ENCODE peak calls at places on chromosomes 7 and 10, in ten cellular contexts. One of them, this sample, is unnamed.

GRCh38 chr7:49229246-49229645 is 304.9 kb downstream of the CDC14C start:
- DNase-seq in AG04450: no peak
- DNase-seq in cardiac fibroblast: no peak
- DNase-seq in IMR-90: no peak
- DNase-seq in choroid plexus epithelial cell: no peak
- DNase-seq in uterus: no peak
- DNase-seq in right lobe of liver: no peak
- DNase-seq in prostate gland: no peak
- DNase-seq in HL-60: no peak
- DNase-seq in bronchial epithelial cell: no peak
- DNase-seq in this sample: no peak

GRCh38 chr7:73833251-73833919 is 2.6 kb downstream of the CLDN4 start:
- DNase-seq in HL-60: no peak
- DNase-seq in cardiac fibroblast: no peak
- DNase-seq in prostate gland: peak; percentile 52
- DNase-seq in AG04450: no peak
- DNase-seq in uterus: no peak
- DNase-seq in choroid plexus epithelial cell: no peak
- DNase-seq in right lobe of liver: no peak
- DNase-seq in IMR-90: no peak
- DNase-seq in bronchial epithelial cell: no peak
- DNase-seq in this sample: no peak

GRCh38 chr7:1853619-1854520 is 183.8 kb downstream of the ELFN1 start:
- DNase-seq in IMR-90: no peak
- DNase-seq in right lobe of liver: peak; percentile 66
- DNase-seq in uterus: no peak
- DNase-seq in bronchial epithelial cell: no peak
- DNase-seq in HL-60: no peak
- DNase-seq in cardiac fibroblast: no peak
- DNase-seq in AG04450: no peak
- DNase-seq in prostate gland: no peak
- DNase-seq in choroid plexus epithelial cell: no peak
- DNase-seq in this sample: no peak

GRCh38 chr7:28410628-28411578 is 1.4 kb upstream of the CREB5 start:
- DNase-seq in cardiac fibroblast: peak; percentile 63
- DNase-seq in IMR-90: peak; percentile 90
- DNase-seq in HL-60: peak; percentile 25
- DNase-seq in uterus: peak; percentile 54
- DNase-seq in AG04450: no peak
- DNase-seq in choroid plexus epithelial cell: peak; percentile 72
- DNase-seq in bronchial epithelial cell: peak; percentile 89
- DNase-seq in right lobe of liver: no peak
- DNase-seq in prostate gland: no peak
- DNase-seq in this sample: peak; percentile 55

GRCh38 chr10:26367771-26368170 is 70.4 kb upstream of the APBB1IP start:
- DNase-seq in choroid plexus epithelial cell: peak; percentile 1
- DNase-seq in cardiac fibroblast: peak; percentile 13
- DNase-seq in uterus: no peak
- DNase-seq in IMR-90: no peak
- DNase-seq in bronchial epithelial cell: peak; percentile 33
- DNase-seq in prostate gland: no peak
- DNase-seq in AG04450: no peak
- DNase-seq in right lobe of liver: peak; percentile 64
- DNase-seq in HL-60: peak; percentile 34
- DNase-seq in this sample: peak; percentile 26

GRCh38 chr10:95400789-95401188 is 110.0 kb upstream of the PDLIM1 start:
- DNase-seq in right lobe of liver: no peak
- DNase-seq in choroid plexus epithelial cell: no peak
- DNase-seq in prostate gland: no peak
- DNase-seq in bronchial epithelial cell: no peak
- DNase-seq in AG04450: no peak
- DNase-seq in IMR-90: no peak
- DNase-seq in cardiac fibroblast: no peak
- DNase-seq in HL-60: no peak
- DNase-seq in uterus: no peak
- DNase-seq in this sample: no peak

GRCh38 chr10:86943316-86944030 is 13.9 kb downstream of the MMRN2 start:
- DNase-seq in choroid plexus epithelial cell: no peak
- DNase-seq in HL-60: no peak
- DNase-seq in cardiac fibroblast: no peak
- DNase-seq in IMR-90: no peak
- DNase-seq in AG04450: no peak
- DNase-seq in right lobe of liver: peak; percentile 88
- DNase-seq in prostate gland: no peak
- DNase-seq in bronchial epithelial cell: no peak
- DNase-seq in uterus: no peak
- DNase-seq in this sample: no peak

GRCh38 chr7:46281071-46281470 is 360.0 kb upstream of the IGFBP3 start:
- DNase-seq in choroid plexus epithelial cell: no peak
- DNase-seq in IMR-90: no peak
- DNase-seq in cardiac fibroblast: no peak
- DNase-seq in right lobe of liver: no peak
- DNase-seq in uterus: no peak
- DNase-seq in HL-60: no peak
- DNase-seq in prostate gland: no peak
- DNase-seq in bronchial epithelial cell: peak; percentile 74
- DNase-seq in AG04450: no peak
- DNase-seq in this sample: no peak

GRCh38 chr10:86163522-86164215 is 202.9 kb downstream of the GRID1 start:
- DNase-seq in HL-60: no peak
- DNase-seq in uterus: no peak
- DNase-seq in AG04450: no peak
- DNase-seq in IMR-90: no peak
- DNase-seq in right lobe of liver: peak; percentile 91
- DNase-seq in prostate gland: no peak
- DNase-seq in cardiac fibroblast: no peak
- DNase-seq in choroid plexus epithelial cell: no peak
- DNase-seq in bronchial epithelial cell: no peak
- DNase-seq in this sample: no peak

GRCh38 chr10:59622320-59622901 is 87.2 kb downstream of the SLC16A9 start:
- DNase-seq in IMR-90: peak; percentile 61
- DNase-seq in AG04450: peak; percentile 11
- DNase-seq in choroid plexus epithelial cell: peak; percentile 81
- DNase-seq in bronchial epithelial cell: peak; percentile 63
- DNase-seq in cardiac fibroblast: peak; percentile 77
- DNase-seq in right lobe of liver: peak; percentile 57
- DNase-seq in uterus: peak; percentile 27
- DNase-seq in prostate gland: peak; percentile 61
- DNase-seq in HL-60: peak; percentile 13
- DNase-seq in this sample: peak; percentile 24

DNA sequence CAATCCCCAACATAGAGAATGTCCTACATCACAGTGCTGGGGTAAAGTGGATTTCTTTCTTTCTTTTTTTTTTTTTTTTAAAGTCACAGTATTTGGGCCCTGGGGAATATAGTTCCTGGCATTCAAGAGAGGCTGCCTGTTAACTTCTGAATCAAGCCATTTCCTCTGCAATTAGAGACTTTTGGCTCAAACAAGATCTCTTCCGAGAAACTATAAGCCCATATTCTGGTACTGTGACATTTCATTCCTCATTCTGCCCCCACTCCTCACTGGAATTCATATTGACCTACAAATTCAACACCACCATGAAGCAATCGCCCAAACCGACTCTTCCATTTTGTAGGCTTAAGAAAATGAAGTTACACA is 187.4 kb downstream of the PHTF2 start:
- DNase-seq in AG04450: no peak
- DNase-seq in right lobe of liver: no peak
- DNase-seq in IMR-90: no peak
- DNase-seq in cardiac fibroblast: peak; percentile 86
- DNase-seq in prostate gland: no peak
- DNase-seq in bronchial epithelial cell: no peak
- DNase-seq in choroid plexus epithelial cell: peak; percentile 54
- DNase-seq in uterus: no peak
- DNase-seq in HL-60: no peak
- DNase-seq in this sample: no peak
- TF ChIP-seq CTCF in AG04450: no peak
- TF ChIP-seq CTCF in right lobe of liver: no peak
- TF ChIP-seq CTCF in IMR-90: no peak
- TF ChIP-seq CTCF in cardiac fibroblast: no peak
- TF ChIP-seq CTCF in prostate gland: no peak
- TF ChIP-seq CTCF in bronchial epithelial cell: no peak
- TF ChIP-seq CTCF in choroid plexus epithelial cell: no peak
- TF ChIP-seq CTCF in uterus: no peak
- TF ChIP-seq CTCF in HL-60: no peak
- TF ChIP-seq CTCF in this sample: no peak

GRCh38 chr10:120580651-120581259 is 123.7 kb downstream of the PLPP4 start:
- DNase-seq in IMR-90: no peak
- DNase-seq in cardiac fibroblast: peak; percentile 3
- DNase-seq in HL-60: no peak
- DNase-seq in bronchial epithelial cell: no peak
- DNase-seq in right lobe of liver: no peak
- DNase-seq in AG04450: no peak
- DNase-seq in choroid plexus epithelial cell: no peak
- DNase-seq in prostate gland: no peak
- DNase-seq in uterus: no peak
- DNase-seq in this sample: no peak

GRCh38 chr10:120578123-120578522 is 121.1 kb downstream of the PLPP4 start:
- DNase-seq in AG04450: no peak
- DNase-seq in uterus: no peak
- DNase-seq in bronchial epithelial cell: no peak
- DNase-seq in prostate gland: no peak
- DNase-seq in IMR-90: no peak
- DNase-seq in cardiac fibroblast: no peak
- DNase-seq in choroid plexus epithelial cell: no peak
- DNase-seq in HL-60: no peak
- DNase-seq in right lobe of liver: no peak
- DNase-seq in this sample: no peak

GRCh38 chr10:120575411-120575810 is 118.4 kb downstream of the PLPP4 start:
- DNase-seq in IMR-90: no peak
- DNase-seq in AG04450: no peak
- DNase-seq in choroid plexus epithelial cell: no peak
- DNase-seq in cardiac fibroblast: no peak
- DNase-seq in prostate gland: no peak
- DNase-seq in uterus: no peak
- DNase-seq in bronchial epithelial cell: no peak
- DNase-seq in right lobe of liver: no peak
- DNase-seq in HL-60: no peak
- DNase-seq in this sample: no peak

GRCh38 chr10:120581496-120581895 is 124.5 kb downstream of the PLPP4 start:
- DNase-seq in prostate gland: no peak
- DNase-seq in uterus: no peak
- DNase-seq in right lobe of liver: no peak
- DNase-seq in IMR-90: no peak
- DNase-seq in choroid plexus epithelial cell: no peak
- DNase-seq in cardiac fibroblast: no peak
- DNase-seq in bronchial epithelial cell: peak; percentile 14
- DNase-seq in AG04450: no peak
- DNase-seq in HL-60: no peak
- DNase-seq in this sample: no peak

GRCh38 chr10:120578890-120579289 is 121.9 kb downstream of the PLPP4 start:
- DNase-seq in uterus: no peak
- DNase-seq in HL-60: no peak
- DNase-seq in prostate gland: no peak
- DNase-seq in choroid plexus epithelial cell: no peak
- DNase-seq in IMR-90: no peak
- DNase-seq in bronchial epithelial cell: no peak
- DNase-seq in AG04450: no peak
- DNase-seq in right lobe of liver: no peak
- DNase-seq in cardiac fibroblast: no peak
- DNase-seq in this sample: no peak
- TF ChIP-seq CTCF in uterus: no peak
- TF ChIP-seq CTCF in HL-60: no peak
- TF ChIP-seq CTCF in prostate gland: no peak
- TF ChIP-seq CTCF in choroid plexus epithelial cell: no peak
- TF ChIP-seq CTCF in IMR-90: no peak
- TF ChIP-seq CTCF in bronchial epithelial cell: no peak
- TF ChIP-seq CTCF in AG04450: no peak
- TF ChIP-seq CTCF in right lobe of liver: no peak
- TF ChIP-seq CTCF in cardiac fibroblast: no peak
- TF ChIP-seq CTCF in this sample: no peak

DNA sequence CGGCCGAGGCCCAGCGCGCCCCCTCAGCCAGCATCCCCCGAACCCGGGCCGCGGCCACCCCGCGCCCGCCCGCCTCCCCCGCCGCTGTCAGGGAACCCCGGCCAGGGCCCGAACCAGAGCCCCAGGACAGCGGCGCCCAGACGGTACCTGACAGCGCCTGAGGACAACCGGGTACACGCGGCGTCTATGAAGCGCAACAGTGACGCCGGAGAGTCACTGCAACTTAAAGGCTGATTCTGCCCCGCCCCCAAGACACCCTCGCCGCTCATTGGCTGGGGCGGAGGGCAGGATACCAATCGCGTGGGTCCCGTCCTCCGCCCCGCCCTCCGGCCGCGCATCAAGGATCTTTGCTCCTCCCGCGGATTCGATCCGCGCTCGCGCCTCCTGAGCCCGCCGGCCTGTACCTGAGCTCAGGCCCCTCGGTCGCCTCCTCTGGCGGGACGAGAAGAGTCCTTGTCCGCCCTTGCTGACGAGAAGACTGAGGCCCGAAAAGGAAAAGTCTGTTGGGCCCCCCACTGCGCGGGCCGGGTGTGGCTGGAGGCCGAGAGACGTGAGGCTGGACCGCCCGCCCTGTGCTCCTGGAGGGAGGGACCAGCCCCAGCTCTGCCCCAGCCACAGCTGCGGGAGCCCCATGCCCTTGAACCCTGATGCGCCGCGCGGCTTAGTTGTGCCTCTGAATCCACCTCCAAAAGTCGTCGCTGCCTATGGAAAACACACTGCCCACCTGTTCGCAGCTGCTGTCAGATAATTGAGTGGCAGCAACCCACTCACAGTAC is at the start of gene OAT:
- DNase-seq in right lobe of liver: peak; percentile 98
- DNase-seq in cardiac fibroblast: peak; percentile 95
- DNase-seq in IMR-90: peak; percentile 92
- DNase-seq in uterus: peak; percentile 95
- DNase-seq in HL-60: peak; percentile 72
- DNase-seq in bronchial epithelial cell: peak; percentile 82
- DNase-seq in choroid plexus epithelial cell: peak; percentile 96
- DNase-seq in AG04450: peak; percentile 77
- DNase-seq in prostate gland: peak; percentile 97
- DNase-seq in this sample: peak; percentile 95
- TF ChIP-seq CTCF in right lobe of liver: no peak
- TF ChIP-seq CTCF in cardiac fibroblast: no peak
- TF ChIP-seq CTCF in IMR-90: peak; percentile 1
- TF ChIP-seq CTCF in uterus: peak; percentile 2
- TF ChIP-seq CTCF in HL-60: no peak
- TF ChIP-seq CTCF in bronchial epithelial cell: no peak
- TF ChIP-seq CTCF in choroid plexus epithelial cell: no peak
- TF ChIP-seq CTCF in AG04450: peak; percentile 22
- TF ChIP-seq CTCF in prostate gland: no peak
- TF ChIP-seq CTCF in this sample: no peak

DNA sequence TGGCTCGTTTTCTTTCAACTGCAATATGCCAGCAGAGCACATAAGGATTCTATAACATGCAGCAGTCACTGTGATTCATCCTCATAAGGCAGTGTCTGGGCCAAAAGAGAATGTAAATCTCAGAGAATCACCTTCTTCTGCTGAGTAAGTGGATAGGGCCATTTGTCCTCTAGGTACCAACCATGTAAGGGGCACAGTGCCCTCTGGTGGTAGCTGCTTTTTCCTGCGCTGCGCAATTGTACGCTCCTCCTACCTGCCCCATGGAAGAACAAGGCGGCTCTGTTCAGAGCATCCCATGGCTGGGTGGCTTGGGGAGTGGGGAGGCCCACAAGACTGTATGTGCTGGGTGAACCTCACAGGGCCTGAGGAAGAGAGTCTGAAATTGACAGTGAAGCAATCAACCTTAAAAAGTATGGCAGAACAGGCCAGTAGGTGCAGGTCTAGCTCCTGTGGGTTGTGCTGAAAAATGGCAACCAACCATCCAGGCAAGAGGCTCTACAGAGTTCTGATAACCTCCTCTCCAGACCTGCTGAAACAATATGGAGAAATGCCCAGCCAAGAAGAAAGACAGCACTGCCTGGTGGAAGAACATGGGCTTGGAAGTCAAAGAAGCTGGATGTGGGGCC is 78.7 kb upstream of the C10orf90 start:
- DNase-seq in AG04450: peak; percentile 58
- DNase-seq in right lobe of liver: peak; percentile 79
- DNase-seq in IMR-90: peak; percentile 75
- DNase-seq in bronchial epithelial cell: peak; percentile 79
- DNase-seq in uterus: peak; percentile 42
- DNase-seq in cardiac fibroblast: peak; percentile 88
- DNase-seq in choroid plexus epithelial cell: peak; percentile 93
- DNase-seq in prostate gland: peak; percentile 60
- DNase-seq in HL-60: peak; percentile 23
- DNase-seq in this sample: peak; percentile 31
- TF ChIP-seq CTCF in AG04450: peak; percentile 84
- TF ChIP-seq CTCF in right lobe of liver: peak; percentile 85
- TF ChIP-seq CTCF in IMR-90: peak; percentile 75
- TF ChIP-seq CTCF in bronchial epithelial cell: peak; percentile 92
- TF ChIP-seq CTCF in uterus: peak; percentile 27
- TF ChIP-seq CTCF in cardiac fibroblast: peak; percentile 84
- TF ChIP-seq CTCF in choroid plexus epithelial cell: peak; percentile 94
- TF ChIP-seq CTCF in prostate gland: peak; percentile 16
- TF ChIP-seq CTCF in HL-60: peak; percentile 64
- TF ChIP-seq CTCF in this sample: peak; percentile 45